ENCODE peak calls at places on chromosome 9, in six cellular contexts. One of them, this sample, is unnamed.

GRCh38 chr9:93648181-93648580 is 71.8 kb downstream of the PHF2 start:
- DNase-seq in GM23338: no peak
- DNase-seq in CD14-positive monocyte: no peak
- DNase-seq in fibroblast of lung: no peak
- DNase-seq in heart left ventricle: peak; percentile 10
- DNase-seq in suprapubic skin: no peak
- DNase-seq in this sample: no peak

GRCh38 chr9:91954841-91955471 is 4.9 kb upstream of the ROR2 start:
- DNase-seq in GM23338: peak; percentile 93
- DNase-seq in CD14-positive monocyte: no peak
- DNase-seq in fibroblast of lung: peak; percentile 82
- DNase-seq in heart left ventricle: no peak
- DNase-seq in suprapubic skin: no peak
- DNase-seq in this sample: no peak

GRCh38 chr9:115674091-115674490 is 479.5 kb upstream of the PAPPA start:
- DNase-seq in GM23338: no peak
- DNase-seq in CD14-positive monocyte: no peak
- DNase-seq in fibroblast of lung: no peak
- DNase-seq in heart left ventricle: no peak
- DNase-seq in suprapubic skin: no peak
- DNase-seq in this sample: no peak

GRCh38 chr9:82763631-82764030 is 299.3 kb downstream of the RASEF start:
- DNase-seq in GM23338: peak; percentile 64
- DNase-seq in CD14-positive monocyte: no peak
- DNase-seq in fibroblast of lung: no peak
- DNase-seq in heart left ventricle: no peak
- DNase-seq in suprapubic skin: no peak
- DNase-seq in this sample: no peak

GRCh38 chr9:13719981-13720380 is 440.5 kb upstream of the MPDZ start:
- DNase-seq in GM23338: no peak
- DNase-seq in CD14-positive monocyte: no peak
- DNase-seq in fibroblast of lung: peak; percentile 85
- DNase-seq in heart left ventricle: no peak
- DNase-seq in suprapubic skin: no peak
- DNase-seq in this sample: peak; percentile 11

GRCh38 chr9:81132318-81132717 is 557.0 kb downstream of the TLE1 start:
- DNase-seq in GM23338: no peak
- DNase-seq in CD14-positive monocyte: no peak
- DNase-seq in fibroblast of lung: no peak
- DNase-seq in heart left ventricle: no peak
- DNase-seq in suprapubic skin: no peak
- DNase-seq in this sample: no peak

GRCh38 chr9:136572003-136572595 is 26.3 kb upstream of the NOTCH1 start:
- DNase-seq in GM23338: peak; percentile 97
- DNase-seq in CD14-positive monocyte: no peak
- DNase-seq in fibroblast of lung: peak; percentile 35
- DNase-seq in heart left ventricle: peak; percentile 83
- DNase-seq in suprapubic skin: no peak
- DNase-seq in this sample: no peak

GRCh38 chr9:114037961-114038723 is 40.0 kb downstream of the AMBP start:
- DNase-seq in GM23338: peak; percentile 78
- DNase-seq in CD14-positive monocyte: no peak
- DNase-seq in fibroblast of lung: no peak
- DNase-seq in heart left ventricle: peak; percentile 8
- DNase-seq in suprapubic skin: peak; percentile 41
- DNase-seq in this sample: peak; percentile 14

GRCh38 chr9:37970301-37971106 is 66.6 kb upstream of the SLC25A51 start:
- DNase-seq in GM23338: no peak
- DNase-seq in CD14-positive monocyte: no peak
- DNase-seq in fibroblast of lung: no peak
- DNase-seq in heart left ventricle: peak; percentile 12
- DNase-seq in suprapubic skin: no peak
- DNase-seq in this sample: no peak

GRCh38 chr9:127562841-127563523 is 49.1 kb upstream of the STXBP1 start:
- DNase-seq in GM23338: no peak
- DNase-seq in CD14-positive monocyte: no peak
- DNase-seq in fibroblast of lung: peak; percentile 71
- DNase-seq in heart left ventricle: no peak
- DNase-seq in suprapubic skin: no peak
- DNase-seq in this sample: no peak

GRCh38 chr9:137085918-137086530 is 761 bp upstream of the MAN1B1 start:
- DNase-seq in GM23338: peak; percentile 46
- DNase-seq in CD14-positive monocyte: no peak
- DNase-seq in fibroblast of lung: peak; percentile 38
- DNase-seq in heart left ventricle: peak; percentile 79
- DNase-seq in suprapubic skin: peak; percentile 86
- DNase-seq in this sample: no peak

DNA sequence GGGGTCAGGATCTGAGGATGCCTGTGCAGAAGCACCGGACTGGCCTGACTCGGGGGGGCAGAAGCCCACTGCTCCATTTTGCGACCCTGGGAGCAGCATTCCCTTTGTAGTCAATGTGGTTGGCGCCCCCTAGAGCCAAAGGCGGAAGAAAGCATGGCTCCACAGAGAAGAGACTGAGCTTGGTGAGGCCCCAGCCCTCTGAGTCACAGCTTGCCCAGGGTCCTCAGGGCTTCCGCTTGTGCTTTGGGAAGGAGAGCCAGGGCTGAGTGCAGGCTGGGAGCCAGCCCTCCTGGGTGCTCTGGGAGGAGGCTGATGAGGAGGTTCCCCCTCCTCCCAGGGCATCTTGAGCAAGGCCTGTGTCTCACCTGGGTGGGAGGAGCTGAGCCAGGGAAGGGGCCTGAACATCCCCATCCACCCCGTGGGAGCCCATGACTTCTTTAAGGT is 5.5 kb upstream of the AQP3 start:
- DNase-seq in GM23338: peak; percentile 94
- DNase-seq in CD14-positive monocyte: no peak
- DNase-seq in fibroblast of lung: peak; percentile 81
- DNase-seq in heart left ventricle: peak; percentile 72
- DNase-seq in suprapubic skin: no peak
- DNase-seq in this sample: peak; percentile 23
- TF ChIP-seq CTCF in GM23338: peak; percentile 91
- TF ChIP-seq CTCF in CD14-positive monocyte: peak; percentile 72
- TF ChIP-seq CTCF in fibroblast of lung: peak; percentile 87
- TF ChIP-seq CTCF in heart left ventricle: peak; percentile 62
- TF ChIP-seq CTCF in suprapubic skin: peak; percentile 31
- TF ChIP-seq CTCF in this sample: peak; percentile 76

GRCh38 chr9:133589454-133590227 is 19.5 kb downstream of the FAM163B start:
- DNase-seq in GM23338: peak; percentile 82
- DNase-seq in CD14-positive monocyte: no peak
- DNase-seq in fibroblast of lung: no peak
- DNase-seq in heart left ventricle: peak; percentile 57
- DNase-seq in suprapubic skin: no peak
- DNase-seq in this sample: no peak
- TF ChIP-seq CTCF in GM23338: peak; percentile 95
- TF ChIP-seq CTCF in CD14-positive monocyte: peak; percentile 43
- TF ChIP-seq CTCF in fibroblast of lung: peak; percentile 35
- TF ChIP-seq CTCF in heart left ventricle: peak; percentile 43
- TF ChIP-seq CTCF in suprapubic skin: no peak
- TF ChIP-seq CTCF in this sample: peak; percentile 20

GRCh38 chr9:85142461-85143401 is 473.2 kb downstream of the NTRK2 start:
- DNase-seq in GM23338: peak; percentile 58
- DNase-seq in CD14-positive monocyte: no peak
- DNase-seq in fibroblast of lung: peak; percentile 2
- DNase-seq in heart left ventricle: no peak
- DNase-seq in suprapubic skin: peak; percentile 79
- DNase-seq in this sample: no peak
- TF ChIP-seq CTCF in GM23338: peak; percentile 74
- TF ChIP-seq CTCF in CD14-positive monocyte: no peak
- TF ChIP-seq CTCF in fibroblast of lung: no peak
- TF ChIP-seq CTCF in heart left ventricle: peak; percentile 44
- TF ChIP-seq CTCF in suprapubic skin: no peak
- TF ChIP-seq CTCF in this sample: peak; percentile 25

DNA sequence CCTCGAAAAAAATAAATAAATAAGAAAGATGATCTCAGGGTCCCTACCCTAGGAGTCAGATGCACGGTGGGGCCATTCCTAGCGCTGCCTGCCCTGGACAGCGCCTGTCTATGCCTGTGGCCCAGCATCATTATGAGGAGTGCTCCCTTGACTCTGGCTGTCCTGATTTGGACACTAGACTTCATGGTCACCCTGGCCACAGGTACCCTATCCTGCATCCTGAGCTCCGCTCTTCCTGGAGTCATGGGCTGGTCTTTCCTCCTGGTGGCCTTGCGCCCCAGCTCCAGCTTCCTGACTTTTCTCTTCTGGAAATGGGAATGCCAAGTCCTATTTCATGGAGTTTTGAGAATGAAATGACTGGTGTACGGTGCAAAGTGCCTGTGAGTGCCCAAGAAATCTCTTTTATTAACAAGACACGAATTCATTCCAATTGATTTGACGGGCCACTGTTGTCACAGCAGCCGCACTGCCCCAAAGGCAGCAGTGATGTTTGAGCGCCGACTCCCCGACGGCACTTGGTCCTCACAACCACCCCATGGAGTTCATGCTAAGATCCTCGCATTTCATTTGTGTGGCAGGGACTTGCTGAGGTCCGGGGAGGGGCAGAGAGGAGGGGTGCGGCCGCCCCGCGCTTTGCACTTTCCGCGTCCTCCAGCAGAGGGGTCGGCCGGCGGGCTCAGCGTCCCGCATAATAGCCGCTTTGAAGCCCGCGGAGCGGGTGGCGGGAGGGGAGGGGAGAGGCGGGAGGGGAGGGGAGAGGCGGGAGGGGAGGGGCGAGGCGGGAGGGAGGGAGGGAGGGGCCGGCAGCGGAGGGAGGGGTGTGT is 453 bp upstream of the AIF1L start:
- DNase-seq in GM23338: peak; percentile 94
- DNase-seq in CD14-positive monocyte: no peak
- DNase-seq in fibroblast of lung: no peak
- DNase-seq in heart left ventricle: peak; percentile 70
- DNase-seq in suprapubic skin: no peak
- DNase-seq in this sample: no peak
- TF ChIP-seq CTCF in GM23338: peak; percentile 18
- TF ChIP-seq CTCF in CD14-positive monocyte: no peak
- TF ChIP-seq CTCF in fibroblast of lung: no peak
- TF ChIP-seq CTCF in heart left ventricle: no peak
- TF ChIP-seq CTCF in suprapubic skin: no peak
- TF ChIP-seq CTCF in this sample: peak; percentile 1

GRCh38 chr9:19577411-19577810 is 168.6 kb downstream of the ACER2 start:
- DNase-seq in GM23338: no peak
- DNase-seq in CD14-positive monocyte: no peak
- DNase-seq in fibroblast of lung: no peak
- DNase-seq in heart left ventricle: no peak
- DNase-seq in suprapubic skin: no peak
- DNase-seq in this sample: no peak
- TF ChIP-seq CTCF in GM23338: no peak
- TF ChIP-seq CTCF in CD14-positive monocyte: no peak
- TF ChIP-seq CTCF in fibroblast of lung: no peak
- TF ChIP-seq CTCF in heart left ventricle: no peak
- TF ChIP-seq CTCF in suprapubic skin: no peak
- TF ChIP-seq CTCF in this sample: no peak

DNA sequence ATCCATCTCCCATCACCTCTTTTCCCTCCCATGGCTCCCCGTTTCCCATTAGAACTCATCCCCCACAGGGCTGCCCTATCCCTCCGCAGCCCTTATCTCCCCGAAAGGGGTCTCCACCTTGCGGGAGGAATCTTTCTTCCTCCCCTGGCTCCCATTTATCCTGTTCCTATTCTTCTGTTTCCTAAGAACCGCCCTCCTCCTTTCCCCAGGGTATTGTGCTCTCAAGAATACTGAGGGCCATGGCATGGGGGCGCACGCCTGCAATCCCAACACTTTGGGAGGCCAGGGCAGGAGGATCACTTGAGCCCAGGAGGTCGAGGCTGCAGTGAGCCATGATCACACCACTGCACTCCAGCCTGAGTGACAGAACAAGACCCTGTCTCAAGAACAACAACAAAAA is 665 bp downstream of the CD72 start:
- DNase-seq in GM23338: peak; percentile 26
- DNase-seq in CD14-positive monocyte: no peak
- DNase-seq in fibroblast of lung: no peak
- DNase-seq in heart left ventricle: no peak
- DNase-seq in suprapubic skin: peak; percentile 49
- DNase-seq in this sample: no peak
- TF ChIP-seq CTCF in GM23338: no peak
- TF ChIP-seq CTCF in CD14-positive monocyte: no peak
- TF ChIP-seq CTCF in fibroblast of lung: no peak
- TF ChIP-seq CTCF in heart left ventricle: no peak
- TF ChIP-seq CTCF in suprapubic skin: no peak
- TF ChIP-seq CTCF in this sample: no peak

This sample was measured in AG09319.